ENCODE peak calls at places on chromosomes 1 and 21, in five cellular contexts. B is neuronal stem cell, O is mesenchymal stem cell, U is trophoblast cell, X is H1. G is an unnamed sample.

GRCh38 chr21:46116189-46116845 is 18.4 kb downstream of the COL6A2 start:
- DNase-seq in B (no peak), O (no peak), U (no peak), X (peak; percentile 38), G (peak; percentile 23)

GRCh38 chr1:200838676-200839445 is 33.9 kb upstream of the GPR25 start:
- DNase-seq in B (no peak), O (peak; percentile 52), U (peak; percentile 66), X (no peak), G (no peak)

GRCh38 chr1:56404066-56404465 is 175.3 kb downstream of the PLPP3 start:
- DNase-seq in B (no peak), O (no peak), U (no peak), X (no peak), G (no peak)

GRCh38 chr1:197686702-197687355 is 88.5 kb downstream of the DENND1B start:
- DNase-seq in B (no peak), O (no peak), U (no peak), X (no peak), G (no peak)

GRCh38 chr1:68558321-68559026 is 61.6 kb upstream of the DEPDC1 start:
- DNase-seq in B (no peak), O (no peak), U (no peak), X (no peak), G (no peak)

GRCh38 chr1:222994506-222995229 is 148.4 kb downstream of the TLR5 start:
- DNase-seq in B (no peak), O (peak; percentile 35), U (peak; percentile 46), X (no peak), G (no peak)

GRCh38 chr1:16026723-16027484 is 5.1 kb downstream of the CLCNKA start:
- DNase-seq in B (peak; percentile 87), O (no peak), U (no peak), X (peak; percentile 97), G (peak; percentile 98)

GRCh38 chr1:212967767-212968166 is 17.4 kb downstream of the VASH2 start:
- DNase-seq in B (no peak), O (peak; percentile 51), U (peak; percentile 52), X (no peak), G (peak; percentile 83)

GRCh38 chr1:113042336-113043143 is 30.5 kb upstream of the LRIG2 start:
- DNase-seq in B (peak; percentile 88), O (peak; percentile 81), U (peak; percentile 88), X (peak; percentile 85), G (peak; percentile 96)

GRCh38 chr1:113859478-113860175 is 11.9 kb downstream of the PTPN22 start:
- DNase-seq in B (no peak), O (no peak), U (no peak), X (no peak), G (no peak)

GRCh38 chr1:228224198-228225164 is 16.6 kb downstream of the OBSCN start:
- DNase-seq in B (no peak), O (no peak), U (no peak), X (peak; percentile 30), G (no peak)

DNA sequence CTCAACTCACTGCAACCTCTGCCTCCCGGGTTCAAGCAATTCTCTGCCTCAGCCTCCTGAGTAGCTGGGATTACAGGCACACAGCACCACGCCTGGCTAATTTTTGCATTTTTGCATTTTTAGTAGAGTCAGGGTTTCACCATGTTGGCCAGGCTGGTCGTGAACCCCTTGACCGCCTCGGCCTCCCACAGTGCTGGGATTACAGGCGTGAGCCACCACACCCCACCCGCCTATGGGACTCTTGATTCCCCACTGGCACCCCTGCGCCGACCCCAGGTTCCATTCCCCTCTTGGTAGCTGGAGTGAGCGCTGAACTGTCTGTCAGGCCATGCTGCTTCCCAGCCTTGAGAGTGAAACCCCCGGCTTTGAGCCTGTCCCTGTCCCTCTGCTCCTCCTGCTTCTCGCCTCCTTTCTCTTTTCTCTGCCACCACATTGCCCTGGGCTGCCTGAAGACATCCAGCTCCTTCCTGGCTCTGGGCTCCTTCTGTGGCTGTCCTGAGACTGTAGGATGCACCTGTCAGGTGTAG is 48.8 kb downstream of the IER5 start:
- DNase-seq in B (no peak), O (no peak), U (no peak), X (no peak), G (no peak)
- H4K91ac ChIP-seq in B (no peak overlapping the region), O (peak overlapping the region; percentile 46), U (peak overlapping the region; percentile 54), X (no peak overlapping the region), G (no peak overlapping the region)

GRCh38 chr1:218660678-218661053 is 315.5 kb downstream of the TGFB2 start:
- DNase-seq in B (no peak), O (peak; percentile 82), U (peak; percentile 72), X (no peak), G (no peak)
- H2BK12ac ChIP-seq in B (no peak overlapping the region), O (no peak overlapping the region), U (no peak overlapping the region), X (no peak overlapping the region), G (no peak overlapping the region)

DNA sequence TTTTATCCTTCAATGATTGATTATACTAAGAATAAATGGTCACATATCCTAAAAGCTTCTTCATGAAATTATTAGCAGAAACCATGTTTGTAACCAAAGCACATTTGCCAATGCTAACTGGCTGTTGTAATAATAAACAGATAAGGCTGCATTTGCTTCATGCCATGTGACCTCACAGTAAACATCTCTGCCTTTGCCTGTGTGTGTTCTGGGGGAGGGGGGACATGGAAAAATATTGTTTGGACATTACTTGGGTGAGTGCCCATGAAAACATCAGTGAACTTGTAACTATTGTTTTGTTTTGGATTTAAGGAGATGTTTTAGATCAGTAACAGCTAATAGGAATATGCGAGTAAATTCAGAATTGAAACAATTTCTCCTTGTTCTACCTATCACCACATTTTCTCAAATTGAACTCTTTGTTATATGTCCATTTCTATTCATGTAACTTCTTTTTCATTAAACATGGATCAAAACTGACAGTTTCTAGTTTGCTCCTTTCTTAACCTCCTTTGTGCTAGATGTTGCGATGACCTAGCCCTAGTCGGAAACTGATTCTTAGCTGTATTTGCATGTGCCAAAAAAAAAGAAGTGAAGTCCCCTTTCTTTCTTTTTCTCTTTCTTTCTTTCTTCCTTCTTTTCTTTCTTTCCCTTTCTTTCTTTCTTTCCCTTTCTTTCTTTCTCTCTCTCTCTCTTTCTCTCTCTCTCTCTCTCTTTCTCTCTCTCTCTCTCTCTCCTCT is 45.1 kb downstream of the MAP3K7CL start:
- DNase-seq in B (no peak), O (peak; percentile 77), U (no peak), X (no peak), G (no peak)
- H4K91ac ChIP-seq in B (no peak overlapping the region), O (no peak overlapping the region), U (no peak overlapping the region), X (no peak overlapping the region), G (no peak overlapping the region)

GRCh38 chr1:182206628-182207239 is 145.2 kb upstream of the ZNF648 start:
- DNase-seq in B (no peak), O (no peak), U (no peak), X (no peak), G (no peak)
- H2BK12ac ChIP-seq in B (no peak overlapping the region), O (no peak overlapping the region), U (no peak overlapping the region), X (no peak overlapping the region), G (no peak overlapping the region)

GRCh38 chr1:27027575-27028250 is 15.1 kb upstream of the TENT5B start:
- DNase-seq in B (no peak), O (no peak), U (no peak), X (no peak), G (no peak)

GRCh38 chr1:27031235-27032118 is 18.8 kb upstream of the TENT5B start:
- DNase-seq in B (no peak), O (peak; percentile 71), U (peak; percentile 92), X (peak; percentile 80), G (peak; percentile 84)

GRCh38 chr1:27029517-27029916 is 16.9 kb upstream of the TENT5B start:
- DNase-seq in B (no peak), O (no peak), U (no peak), X (no peak), G (no peak)

GRCh38 chr1:27025718-27026117 is 13.1 kb upstream of the TENT5B start:
- DNase-seq in B (no peak), O (no peak), U (no peak), X (no peak), G (no peak)

GRCh38 chr1:27026621-27027574 is 14.2 kb upstream of the TENT5B start:
- DNase-seq in B (no peak), O (peak; percentile 88), U (peak; percentile 40), X (peak; percentile 83), G (peak; percentile 92)
- H4K91ac ChIP-seq in B (no peak overlapping the region), O (peak overlapping the region; percentile 62), U (no peak overlapping the region), X (peak overlapping the region; percentile 70), G (no peak overlapping the region)

DNA sequence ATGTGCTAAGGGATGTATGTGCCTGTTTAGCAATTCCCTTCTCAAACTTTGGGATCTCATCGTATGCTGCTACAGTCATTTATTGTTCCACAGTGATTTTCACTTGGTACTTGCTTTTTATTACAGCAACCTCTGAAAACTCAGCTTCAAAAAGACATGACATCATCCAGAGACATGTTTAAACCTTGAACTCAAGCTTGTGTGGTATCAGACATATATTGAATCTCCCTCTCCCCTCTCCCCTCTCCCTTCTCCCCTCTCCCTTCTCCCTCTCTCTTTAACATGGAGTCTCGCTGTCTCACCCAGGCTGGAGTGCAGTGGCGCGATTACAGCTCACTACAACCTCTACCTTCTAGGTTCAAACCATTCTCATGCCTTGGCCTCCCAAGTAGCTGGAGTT is 19.5 kb upstream of the TUT4 start:
- DNase-seq in B (no peak), O (no peak), U (no peak), X (no peak), G (no peak)
- H2BK12ac ChIP-seq in B (no peak overlapping the region), O (no peak overlapping the region), U (no peak overlapping the region), X (no peak overlapping the region), G (no peak overlapping the region)

GRCh38 chr1:27504588-27505419 is 14.8 kb upstream of the WASF2 start:
- DNase-seq in B (no peak), O (peak; percentile 87), U (peak; percentile 76), X (peak; percentile 67), G (peak; percentile 80)
- H4K91ac ChIP-seq in B (peak overlapping the region; percentile 75), O (peak overlapping the region; percentile 90), U (peak overlapping the region; percentile 96), X (peak overlapping the region; percentile 91), G (no peak overlapping the region)

GRCh38 chr1:211531194-211532085 is 39.5 kb upstream of the RD3 start:
- DNase-seq in B (no peak), O (no peak), U (no peak), X (no peak), G (no peak)
- H2BK12ac ChIP-seq in B (no peak overlapping the region), O (no peak overlapping the region), U (no peak overlapping the region), X (no peak overlapping the region), G (no peak overlapping the region)

DNA sequence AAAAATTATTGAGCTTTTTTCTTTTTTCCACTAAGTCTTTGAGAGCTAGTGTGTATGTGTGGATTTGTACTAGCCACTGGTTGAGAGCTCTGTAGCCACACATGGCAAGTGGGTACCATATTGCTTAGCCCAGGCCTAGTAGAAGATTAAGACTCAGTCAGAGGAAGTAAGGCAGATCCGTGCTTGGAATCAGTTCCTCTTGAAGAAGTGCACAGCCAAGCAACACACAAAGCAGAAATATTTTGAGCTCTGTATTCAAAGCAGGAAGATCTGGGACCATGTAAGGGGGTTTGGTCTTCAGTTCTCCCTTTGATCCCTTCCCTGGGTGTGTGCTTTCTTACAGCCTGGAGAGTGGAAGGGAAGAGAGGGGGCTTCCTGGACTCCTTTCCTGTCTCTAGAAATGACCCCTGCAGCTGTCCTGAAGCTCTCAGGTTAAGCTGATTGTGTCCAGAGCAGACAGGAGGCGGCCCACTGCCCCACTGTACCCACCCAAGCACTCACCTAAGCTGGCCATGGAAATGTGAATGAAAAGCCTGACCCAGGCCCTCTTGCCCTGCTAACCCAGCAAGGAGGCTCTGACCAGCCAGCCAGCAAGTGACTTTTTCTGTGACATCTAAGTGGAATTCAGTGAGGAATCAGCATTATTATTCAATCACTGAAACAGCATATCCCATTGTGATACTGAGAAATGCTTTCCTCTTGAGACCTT is 3.6 kb downstream of the ETS2 start:
- DNase-seq in B (no peak), O (no peak), U (no peak), X (peak; percentile 37), G (no peak)
- H4K91ac ChIP-seq in B (no peak overlapping the region), O (no peak overlapping the region), U (no peak overlapping the region), X (no peak overlapping the region), G (no peak overlapping the region)

G was measured in H9.